ENCODE peak calls at places on chromosomes 4 and X, in nine cellular contexts. T is suprapubic skin, O is transverse colon, M is A549, V is tibial nerve, F is K562, X is esophagus muscularis mucosa, D is stomach, E is GM12878. B is an unnamed sample.

GRCh38 chrX:3449287-3449686 is 102.8 kb upstream of the MXRA5 start:
- DNase-seq in T (no peak), O (no peak), M (no peak), V (no peak), F (no peak), X (no peak), D (no peak), E (no peak), B (no peak)

GRCh38 chr4:37879365-37879764 is 11.5 kb upstream of the TBC1D1 start:
- DNase-seq in T (no peak), O (no peak), M (no peak), V (no peak), F (no peak), X (no peak), D (no peak), E (no peak), B (no peak)

GRCh38 chr4:82679531-82679930 is 117.7 kb upstream of the TMEM150C start:
- DNase-seq in T (no peak), O (no peak), M (no peak), V (no peak), F (no peak), X (no peak), D (no peak), E (no peak), B (no peak)

GRCh38 chr4:80311130-80311529 is 24.4 kb upstream of the CFAP299 start:
- DNase-seq in T (no peak), O (no peak), M (no peak), V (no peak), F (no peak), X (no peak), D (no peak), E (no peak), B (no peak)

GRCh38 chr4:61553562-61554125 is 353.5 kb downstream of the ADGRL3 start:
- DNase-seq in T (no peak), O (no peak), M (no peak), V (no peak), F (no peak), X (no peak), D (no peak), E (no peak), B (no peak)

GRCh38 chr4:162234595-162234994 is 70.8 kb upstream of the FSTL5 start:
- DNase-seq in T (no peak), O (no peak), M (no peak), V (no peak), F (no peak), X (no peak), D (no peak), E (no peak), B (no peak)

GRCh38 chr4:65538571-65538970 is 131.7 kb downstream of the EPHA5 start:
- DNase-seq in T (no peak), O (no peak), M (peak; percentile 12), V (no peak), F (no peak), X (no peak), D (no peak), E (no peak), B (no peak)

GRCh38 chr4:15478724-15479088 is 9.0 kb downstream of the CC2D2A start:
- DNase-seq in T (no peak), O (no peak), M (no peak), V (no peak), F (no peak), X (no peak), D (no peak), E (no peak), B (no peak)

GRCh38 chr4:80125252-80126177 is 52.5 kb upstream of the ANTXR2 start:
- DNase-seq in T (no peak), O (peak; percentile 8), M (peak; percentile 13), V (no peak), F (peak; percentile 29), X (no peak), D (no peak), E (no peak), B (no peak)

GRCh38 chr4:169941141-169941540 is 85.1 kb downstream of the MFAP3L start:
- DNase-seq in T (no peak), O (no peak), M (no peak), V (no peak), F (no peak), X (no peak), D (no peak), E (no peak), B (no peak)

GRCh38 chr4:77795339-77795738 is 23.8 kb downstream of the CNOT6L start:
- DNase-seq in T (no peak), O (no peak), M (no peak), V (no peak), F (no peak), X (no peak), D (no peak), E (no peak), B (no peak)
- H3K4me1 ChIP-seq in T (peaks cover 21% of the 10 kb centered on the region), O (peaks cover 5% of the 10 kb centered on the region), M (peaks cover 11% of the 10 kb centered on the region), V (peaks cover 40% of the 10 kb centered on the region), F (no peaks in the 10 kb centered on the region), X (peaks cover 46% of the 10 kb centered on the region), D (peaks cover 58% of the 10 kb centered on the region), E (peaks cover 5% of the 10 kb centered on the region), B (peaks cover 4% of the 10 kb centered on the region)

GRCh38 chr4:6765703-6766102 is 16.8 kb upstream of the KIAA0232 start:
- DNase-seq in T (no peak), O (no peak), M (no peak), V (no peak), F (no peak), X (no peak), D (no peak), E (no peak), B (no peak)

GRCh38 chr4:6767725-6768538 is 14.6 kb upstream of the KIAA0232 start:
- DNase-seq in T (no peak), O (peak; percentile 63), M (no peak), V (no peak), F (peak; percentile 21), X (no peak), D (no peak), E (no peak), B (no peak)

GRCh38 chr4:6769138-6769983 is 13.2 kb upstream of the KIAA0232 start:
- DNase-seq in T (no peak), O (no peak), M (no peak), V (no peak), F (no peak), X (no peak), D (no peak), E (no peak), B (no peak)

GRCh38 chr4:6768539-6768905 is 14.0 kb upstream of the KIAA0232 start:
- DNase-seq in T (no peak), O (no peak), M (no peak), V (no peak), F (no peak), X (no peak), D (no peak), E (no peak), B (no peak)

DNA sequence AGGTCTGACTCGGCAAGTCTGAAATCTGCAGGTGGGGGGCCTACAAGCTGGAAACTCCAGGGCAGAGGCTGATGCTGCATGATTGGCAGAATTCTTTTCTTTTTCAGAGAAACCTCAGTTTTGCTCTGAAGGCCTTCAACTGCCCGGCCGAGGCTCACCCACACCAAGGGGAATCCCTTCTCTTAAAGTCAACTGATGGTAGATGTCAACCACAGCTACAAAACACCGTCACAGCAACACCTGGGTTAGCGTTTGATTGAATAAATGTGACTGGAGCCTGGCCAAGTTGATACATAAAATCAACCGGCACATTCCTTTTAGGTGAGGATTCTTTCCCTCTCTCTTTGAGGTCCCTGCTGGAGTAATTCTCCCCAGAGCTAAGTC is 15.2 kb upstream of the KIAA0232 start:
- DNase-seq in T (no peak), O (no peak), M (no peak), V (no peak), F (no peak), X (no peak), D (no peak), E (no peak), B (no peak)
- TF ChIP-seq EP300 in T (no peak), O (no peak), M (no peak), V (no peak), F (no peak), X (no peak), D (no peak), E (no peak), B (no peak)

GRCh38 chr4:90121961-90122748 is 5.0 kb upstream of the CCSER1 start:
- DNase-seq in T (no peak), O (no peak), M (no peak), V (no peak), F (no peak), X (no peak), D (no peak), E (no peak), B (no peak)

GRCh38 chr4:90127706-90128345 is 632 bp downstream of the CCSER1 start:
- DNase-seq in T (no peak), O (no peak), M (no peak), V (no peak), F (no peak), X (no peak), D (peak; percentile 50), E (no peak), B (peak; percentile 27)

GRCh38 chr4:90126805-90127204 is 389 bp upstream of the CCSER1 start:
- DNase-seq in T (no peak), O (no peak), M (no peak), V (no peak), F (no peak), X (no peak), D (no peak), E (no peak), B (no peak)

DNA sequence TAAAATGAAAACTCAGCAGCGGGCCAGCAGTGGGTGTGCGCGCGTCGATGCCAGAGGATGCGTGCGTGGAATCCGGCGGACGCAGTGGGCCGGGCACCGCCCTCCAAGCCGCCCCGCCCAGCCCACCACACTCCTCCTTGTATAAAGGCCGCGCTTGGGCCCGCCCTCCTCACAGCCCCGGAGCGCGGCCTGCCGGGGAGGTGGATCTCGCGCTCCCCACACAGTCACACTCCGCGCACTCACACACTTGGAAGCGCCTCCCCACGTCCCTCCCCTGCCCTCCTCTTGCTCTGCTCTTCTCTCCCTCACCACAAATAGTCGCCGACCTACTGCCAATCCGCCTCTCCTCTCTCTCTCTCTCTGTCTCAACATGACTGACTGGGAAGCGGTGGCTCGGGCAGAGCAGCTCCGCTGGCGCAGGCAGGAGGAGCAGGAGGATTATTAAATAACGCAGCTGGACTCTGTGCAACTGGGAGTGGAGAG is at the start of gene CCSER1:
- DNase-seq in T (peak; percentile 81), O (peak; percentile 86), M (peak; percentile 22), V (peak; percentile 27), F (no peak), X (peak; percentile 95), D (peak; percentile 85), E (no peak), B (peak; percentile 48)
- TF ChIP-seq POLR2A in T (peak; percentile 88), O (peak; percentile 98), M (peak; percentile 50), V (peak; percentile 54), F (no peak), X (peak; percentile 38), D (peak; percentile 66), E (peak; percentile 98), B (peak; percentile 52)

DNA sequence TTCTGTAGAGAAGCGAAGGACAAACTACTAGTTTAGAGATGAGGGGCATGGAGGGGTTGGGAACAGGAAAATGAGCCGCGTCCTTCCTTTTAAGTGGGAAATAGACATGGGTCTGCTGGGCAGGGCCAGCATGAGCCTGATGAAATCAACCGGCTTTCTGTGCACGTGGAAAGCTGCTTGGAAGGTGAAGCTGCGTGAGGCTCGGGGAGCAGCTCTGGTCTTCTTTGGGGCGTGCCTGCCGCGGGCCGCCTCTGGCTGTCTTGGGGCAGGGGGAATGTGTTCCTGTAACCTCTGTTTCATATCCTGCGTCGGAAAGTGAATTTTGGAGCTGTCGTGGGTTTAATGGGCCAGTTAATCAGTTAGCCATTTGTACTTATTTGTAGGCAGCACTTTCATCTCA is 70.7 kb upstream of the HGFAC start:
- DNase-seq in T (no peak), O (no peak), M (no peak), V (no peak), F (no peak), X (peak; percentile 79), D (no peak), E (no peak), B (no peak)
- H3K4me1 ChIP-seq in T (peaks cover 34% of the 10 kb centered on the region), O (peaks cover 20% of the 10 kb centered on the region), M (no peaks in the 10 kb centered on the region), V (peaks cover 45% of the 10 kb centered on the region), F (no peaks in the 10 kb centered on the region), X (peaks cover 42% of the 10 kb centered on the region), D (peaks cover 44% of the 10 kb centered on the region), E (peaks cover 21% of the 10 kb centered on the region), B (peaks cover 18% of the 10 kb centered on the region)

B was measured in ovary.